ENCODE peak calls at places on chromosomes 12 and 14, in five cellular contexts. D is DMS153, N is colonic mucosa, W is anterior cingulate cortex, I is tibial nerve. V is an unnamed sample.

GRCh38 chr14:74954232-74954946 is 1.0 kb downstream of the PGF start:
- DNase-seq in D (peak), N (no peak), W (no peak), I (no peak), V (no peak)

GRCh38 chr14:106842687-106843086 is 1316.3 kb downstream of the TMEM121 start:
- DNase-seq in D (no peak), N (no peak), W (no peak), I (no peak), V (peak)

GRCh38 chr14:56059054-56059453 is 59.2 kb upstream of the PELI2 start:
- DNase-seq in D (no peak), N (no peak), W (no peak), I (no peak), V (no peak)

GRCh38 chr12:47736877-47737676 is 11.8 kb upstream of the ENDOU start:
- DNase-seq in D (no peak), N (peak), W (peak), I (peak), V (peak)

GRCh38 chr12:68871899-68872298 is 61.1 kb downstream of the CPM start:
- DNase-seq in D (no peak), N (no peak), W (no peak), I (no peak), V (no peak)

GRCh38 chr14:72742682-72743195 is 151.2 kb downstream of the DPF3 start:
- DNase-seq in D (no peak), N (peak), W (no peak), I (no peak), V (no peak)

GRCh38 chr14:95470942-95471499 is 45.4 kb downstream of the SYNE3 start:
- DNase-seq in D (no peak), N (no peak), W (no peak), I (no peak), V (no peak)

GRCh38 chr12:109951751-109952150 is 44.4 kb downstream of the GIT2 start:
- DNase-seq in D (no peak), N (no peak), W (no peak), I (no peak), V (no peak)

GRCh38 chr12:44372259-44372658 is 503.9 kb downstream of the NELL2 start:
- DNase-seq in D (no peak), N (no peak), W (no peak), I (no peak), V (no peak)

GRCh38 chr12:28938056-28938455 is 211.0 kb upstream of the FAR2 start:
- DNase-seq in D (no peak), N (no peak), W (no peak), I (no peak), V (no peak)

GRCh38 chr14:56342419-56342901 is 224.2 kb downstream of the PELI2 start:
- DNase-seq in D (no peak), N (no peak), W (no peak), I (no peak), V (no peak)

GRCh38 chr12:103854372-103854973 is 13.4 kb upstream of the NT5DC3 start:
- DNase-seq in D (no peak), N (no peak), W (no peak), I (no peak), V (no peak)

GRCh38 chr12:84910549-84911241 is 1.9 kb downstream of the SLC6A15 start:
- DNase-seq in D (no peak), N (no peak), W (peak), I (no peak), V (no peak)

GRCh38 chr14:48546996-48547395 is 871.6 kb upstream of the MDGA2 start:
- DNase-seq in D (no peak), N (no peak), W (no peak), I (no peak), V (no peak)

GRCh38 chr12:19533567-19533966 is 94.3 kb downstream of the AEBP2 start:
- DNase-seq in D (no peak), N (no peak), W (no peak), I (no peak), V (no peak)

GRCh38 chr14:100399052-100399849 is 76.1 kb downstream of the SLC25A47 start:
- DNase-seq in D (no peak), N (no peak), W (no peak), I (no peak), V (no peak)

GRCh38 chr14:100019156-100019882 is 45.9 kb upstream of the EVL start:
- DNase-seq in D (no peak), N (no peak), W (peak), I (no peak), V (no peak)

GRCh38 chr14:53380041-53380440 is 226.9 kb upstream of the DDHD1 start:
- DNase-seq in D (no peak), N (no peak), W (no peak), I (no peak), V (no peak)

GRCh38 chr14:98186140-98186539 is 1085.9 kb downstream of the BCL11B start:
- DNase-seq in D (no peak), N (no peak), W (no peak), I (no peak), V (no peak)

GRCh38 chr12:52879394-52880351 is 25.2 kb downstream of the KRT8 start:
- DNase-seq in D (peak), N (peak), W (peak), I (peak), V (peak)

GRCh38 chr14:69612759-69613145 is 1.4 kb downstream of the SUSD6 start:
- DNase-seq in D (no peak), N (no peak), W (no peak), I (no peak), V (no peak)

GRCh38 chr14:62081012-62081612 is 318.9 kb downstream of the SNAPC1 start:
- DNase-seq in D (no peak), N (no peak), W (no peak), I (no peak), V (peak)

GRCh38 chr14:66638688-66639087 is 130.7 kb downstream of the GPHN start:
- DNase-seq in D (no peak), N (no peak), W (no peak), I (no peak), V (no peak)

GRCh38 chr12:132264086-132265010 is 65.0 kb downstream of the GALNT9 start:
- DNase-seq in D (no peak), N (no peak), W (no peak), I (no peak), V (no peak)

GRCh38 chr12:81930037-81930436 is 170.9 kb upstream of the PPFIA2 start:
- DNase-seq in D (no peak), N (no peak), W (no peak), I (no peak), V (no peak)

GRCh38 chr12:101490286-101490920 is 15.3 kb downstream of the SPIC start:
- DNase-seq in D (no peak), N (peak), W (no peak), I (no peak), V (no peak)

GRCh38 chr14:91350813-91351507 is 66.7 kb downstream of the CCDC88C start:
- DNase-seq in D (no peak), N (no peak), W (no peak), I (no peak), V (no peak)